ENCODE peak calls at places on chromosomes 7 and 10, in nine cellular contexts. R is endothelial cell; Y is DMS79 treated with DMSO at 0.1 percent for 48 hours; J is Ammon's horn; C is NCI-H510A treated with DMSO at 0.1 percent for 48 hours; B is activated naive CD8-positive, alpha-beta T cell treated with anti-CD3 and anti-CD28 coated beads, Interleukin-2, amount 10 ng/mL, durations not matched to agents 7 days and 5 days; I is germinal center; M is IMR-90; X is AG09309. P is an unnamed sample.

GRCh38 chr7:39504963-39505362 is 61.2 kb upstream of the YAE1 start:
- DNase-seq in R (no peak), Y (peak), J (no peak), C (no peak), B (no peak), I (no peak), M (peak), X (no peak), P (no peak)

GRCh38 chr10:43217563-43218205 is 49.2 kb downstream of the RASGEF1A start:
- DNase-seq in R (no peak), Y (no peak), J (no peak), C (no peak), B (peak), I (no peak), M (no peak), X (no peak), P (no peak)

GRCh38 chr7:114086906-114087651 is 168.3 kb upstream of the PPP1R3A start:
- DNase-seq in R (peak), Y (peak), J (no peak), C (peak), B (no peak), I (no peak), M (peak), X (no peak), P (no peak)

GRCh38 chr10:30348378-30348776 is 701 bp downstream of the MTPAP start:
- DNase-seq in R (no peak), Y (no peak), J (no peak), C (no peak), B (no peak), I (no peak), M (peak), X (no peak), P (no peak)

GRCh38 chr7:139016931-139017511 is 18.8 kb downstream of the ZC3HAV1L start:
- DNase-seq in R (peak), Y (peak), J (peak), C (peak), B (peak), I (peak), M (peak), X (no peak), P (peak)

GRCh38 chr7:14332155-14332554 is 342.7 kb upstream of the ETV1 start:
- DNase-seq in R (no peak), Y (no peak), J (no peak), C (no peak), B (no peak), I (no peak), M (peak), X (peak), P (no peak)

GRCh38 chr7:25758559-25758958 is 393.4 kb upstream of the NFE2L3 start:
- DNase-seq in R (no peak), Y (peak), J (no peak), C (peak), B (no peak), I (no peak), M (no peak), X (no peak), P (no peak)

GRCh38 chr7:73612598-73613269 is 11.6 kb downstream of the MLXIPL start:
- DNase-seq in R (peak), Y (peak), J (no peak), C (peak), B (no peak), I (no peak), M (peak), X (no peak), P (no peak)

GRCh38 chr7:109873296-109873695 is 1217.6 kb upstream of the LRRN3 start:
- DNase-seq in R (no peak), Y (no peak), J (no peak), C (peak), B (no peak), I (no peak), M (no peak), X (no peak), P (no peak)

GRCh38 chr7:156639426-156640256 is 933 bp upstream of the RNF32 start:
- DNase-seq in R (no peak), Y (no peak), J (no peak), C (no peak), B (no peak), I (no peak), M (no peak), X (no peak), P (no peak)

GRCh38 chr10:125407557-125407956 is 247.2 kb upstream of the CTBP2 start:
- DNase-seq in R (no peak), Y (no peak), J (no peak), C (no peak), B (no peak), I (no peak), M (no peak), X (no peak), P (no peak)

GRCh38 chr10:86804805-86805204 is 48.4 kb downstream of the BMPR1A start:
- DNase-seq in R (no peak), Y (no peak), J (no peak), C (no peak), B (no peak), I (no peak), M (no peak), X (no peak), P (no peak)

GRCh38 chr7:100819586-100819985 is 7.7 kb downstream of the EPHB4 start:
- DNase-seq in R (no peak), Y (no peak), J (no peak), C (no peak), B (no peak), I (no peak), M (no peak), X (no peak), P (no peak)

GRCh38 chr10:36504752-36505151 is 620.6 kb upstream of the ANKRD30A start:
- DNase-seq in R (no peak), Y (no peak), J (no peak), C (no peak), B (no peak), I (no peak), M (no peak), X (no peak), P (no peak)

GRCh38 chr10:99345350-99345749 is 16.2 kb downstream of the CNNM1 start:
- DNase-seq in R (no peak), Y (no peak), J (no peak), C (no peak), B (no peak), I (no peak), M (peak), X (no peak), P (no peak)

GRCh38 chr10:68247931-68248330 is 16.0 kb upstream of the ATOH7 start:
- DNase-seq in R (no peak), Y (no peak), J (no peak), C (no peak), B (no peak), I (no peak), M (no peak), X (no peak), P (no peak)

GRCh38 chr10:21292763-21293517 is 232.5 kb downstream of the SKIDA1 start:
- DNase-seq in R (peak), Y (peak), J (peak), C (no peak), B (no peak), I (no peak), M (peak), X (peak), P (no peak)

GRCh38 chr7:45001138-45001694 is 1.2 kb downstream of the CCM2 start:
- DNase-seq in R (no peak), Y (peak), J (no peak), C (peak), B (no peak), I (peak), M (no peak), X (no peak), P (peak)

GRCh38 chr10:104049497-104050250 is 36.0 kb downstream of the COL17A1 start:
- DNase-seq in R (no peak), Y (no peak), J (no peak), C (no peak), B (no peak), I (no peak), M (peak), X (peak), P (no peak)

GRCh38 chr7:44282601-44283171 is 42.7 kb downstream of the CAMK2B start:
- DNase-seq in R (no peak), Y (no peak), J (no peak), C (no peak), B (peak), I (no peak), M (no peak), X (no peak), P (no peak)

GRCh38 chr10:132975976-132976682 is 33.8 kb upstream of the CFAP46 start:
- DNase-seq in R (no peak), Y (no peak), J (no peak), C (no peak), B (no peak), I (no peak), M (no peak), X (no peak), P (no peak)

GRCh38 chr10:4279649-4280048 is 494.6 kb upstream of the KLF6 start:
- DNase-seq in R (no peak), Y (no peak), J (peak), C (no peak), B (no peak), I (no peak), M (peak), X (no peak), P (no peak)

P was measured in central memory CD8-positive, alpha-beta T cell.